ENCODE peak calls at places on chromosomes 4 and X, in four cellular contexts. D is A549, X is IMR-90, E is GM12878. W is an unnamed sample.

GRCh38 chr4:1511441-1512041 is 105.3 kb upstream of the NKX1-1 start:
- DNase-seq in D (peak), X (peak), E (no peak), W (no peak)

GRCh38 chrX:7133036-7133412 is 14.5 kb upstream of the STS start:
- DNase-seq in D (no peak), X (peak), E (no peak), W (no peak)

GRCh38 chr4:73600917-73601316 is 19.3 kb downstream of the RASSF6 start:
- DNase-seq in D (no peak), X (peak), E (no peak), W (no peak)

GRCh38 chr4:124980276-124980752 is 267.8 kb upstream of the ANKRD50 start:
- DNase-seq in D (no peak), X (peak), E (no peak), W (no peak)

GRCh38 chr4:7908668-7909067 is 31.0 kb downstream of the AFAP1 start:
- DNase-seq in D (no peak), X (no peak), E (no peak), W (no peak)

GRCh38 chrX:137187540-137187939 is 153.7 kb upstream of the GPR101 start:
- DNase-seq in D (no peak), X (no peak), E (no peak), W (no peak)

GRCh38 chrX:31545726-31546125 is 473.9 kb upstream of the FTHL17 start:
- DNase-seq in D (no peak), X (no peak), E (no peak), W (no peak)

GRCh38 chr4:101201421-101201820 is 145.9 kb downstream of the PPP3CA start:
- DNase-seq in D (peak), X (no peak), E (no peak), W (no peak)

GRCh38 chr4:119028296-119028695 is 107.3 kb upstream of the MYOZ2 start:
- DNase-seq in D (no peak), X (no peak), E (no peak), W (no peak)

GRCh38 chrX:40644175-40644574 is 3.2 kb downstream of the CXorf38 start:
- DNase-seq in D (no peak), X (peak), E (no peak), W (no peak)

GRCh38 chrX:151970661-151971060 is 3.8 kb downstream of the GABRE start:
- DNase-seq in D (peak), X (peak), E (no peak), W (no peak)
- TF ChIP-seq BHLHE40 in D (no peak), X (no peak), E (no peak), W (no peak)

DNA sequence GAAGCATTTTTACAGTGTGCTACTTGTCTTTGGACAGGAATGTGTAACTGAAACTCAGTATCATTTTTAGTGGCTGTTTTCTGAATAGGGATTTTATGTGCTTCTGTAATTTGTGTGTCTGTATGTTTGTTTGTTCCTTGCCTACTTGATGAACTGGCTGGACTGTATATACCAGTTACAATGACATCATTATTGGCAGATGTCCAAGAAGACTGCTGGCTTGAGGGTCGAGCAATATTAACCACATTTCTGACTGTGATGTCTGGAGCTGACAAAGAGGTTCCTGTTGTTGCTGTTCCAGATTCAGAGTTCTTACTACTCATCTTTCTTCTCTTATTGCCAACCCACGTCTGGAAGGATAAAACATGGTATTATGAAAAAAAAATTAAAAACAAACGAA is 33.0 kb downstream of the HDX start:
- DNase-seq in D (no peak), X (peak), E (no peak), W (no peak)
- TF ChIP-seq BHLHE40 in D (no peak), X (no peak), E (no peak), W (no peak)

GRCh38 chr4:95548738-95549245 is at the start of gene UNC5C:
- DNase-seq in D (peak), X (no peak), E (no peak), W (peak)
- TF ChIP-seq BHLHE40 in D (no peak), X (no peak), E (no peak), W (no peak)

GRCh38 chrX:3420316-3420715 is 73.9 kb upstream of the MXRA5 start:
- DNase-seq in D (no peak), X (no peak), E (no peak), W (no peak)

GRCh38 chrX:3415011-3415410 is 68.6 kb upstream of the MXRA5 start:
- DNase-seq in D (no peak), X (no peak), E (no peak), W (no peak)
- TF ChIP-seq BHLHE40 in D (no peak), X (no peak), E (no peak), W (no peak)

DNA sequence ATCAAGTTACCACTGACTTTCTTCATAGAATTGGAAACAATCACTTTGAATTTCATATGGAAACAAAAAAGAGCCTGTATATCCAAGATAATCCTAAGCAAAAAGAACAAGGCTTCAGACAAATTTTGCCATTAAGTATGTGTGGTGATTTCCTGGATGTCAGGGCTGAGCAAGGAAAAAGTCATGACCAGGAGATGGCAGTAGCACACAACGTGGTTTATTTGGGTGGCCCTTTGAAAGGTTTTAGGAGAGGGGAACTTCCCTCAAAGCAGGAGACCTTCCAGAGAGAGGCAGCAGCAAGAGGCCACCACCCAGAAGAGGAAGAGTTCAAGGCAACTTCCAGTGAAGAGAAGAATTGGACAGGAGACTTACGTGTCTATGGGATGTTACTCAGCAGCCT is 18.1 kb upstream of the ZXDB start:
- DNase-seq in D (no peak), X (peak), E (no peak), W (peak)
- TF ChIP-seq BHLHE40 in D (no peak), X (no peak), E (no peak), W (no peak)

GRCh38 chr4:15797320-15797719 is 19.2 kb downstream of the CD38 start:
- DNase-seq in D (no peak), X (no peak), E (no peak), W (no peak)

GRCh38 chr4:15792974-15793373 is 14.8 kb downstream of the CD38 start:
- DNase-seq in D (no peak), X (no peak), E (no peak), W (no peak)

GRCh38 chr4:15794432-15794831 is 16.3 kb downstream of the CD38 start:
- DNase-seq in D (no peak), X (no peak), E (no peak), W (no peak)

GRCh38 chr4:15793506-15794363 is 15.6 kb downstream of the CD38 start:
- DNase-seq in D (no peak), X (no peak), E (no peak), W (no peak)

GRCh38 chr4:15794905-15795304 is 16.8 kb downstream of the CD38 start:
- DNase-seq in D (no peak), X (no peak), E (no peak), W (no peak)
- TF ChIP-seq BHLHE40 in D (no peak), X (no peak), E (no peak), W (no peak)